ENCODE peak calls at places on chromosomes 6 and 20, in ten cellular contexts. One of them, this sample, is unnamed.

GRCh38 chr6:31559958-31560696 is 12.0 kb upstream of the LTA start:
- DNase-seq in GM18507: no peak
- DNase-seq in CD4-positive, CD25-positive, alpha-beta regulatory T cell: peak; percentile 32
- DNase-seq in HTR-8/SVneo: peak; percentile 90
- DNase-seq in anterior cingulate cortex: no peak
- DNase-seq in AG09309: no peak
- DNase-seq in activated CD4-positive, alpha-beta T cell treated with anti-CD3 and anti-CD28 coated beads, Interleukin-2, amount 50 U/mL, for 24 hours: no peak
- DNase-seq in sigmoid colon: peak; percentile 73
- DNase-seq in T-helper 1 cell: no peak
- DNase-seq in activated naive CD4-positive, alpha-beta T cell: no peak
- DNase-seq in this sample: peak; percentile 76

GRCh38 chr20:11986954-11987353 is 69.3 kb downstream of the BTBD3 start:
- DNase-seq in GM18507: no peak
- DNase-seq in CD4-positive, CD25-positive, alpha-beta regulatory T cell: no peak
- DNase-seq in HTR-8/SVneo: no peak
- DNase-seq in anterior cingulate cortex: no peak
- DNase-seq in AG09309: no peak
- DNase-seq in activated CD4-positive, alpha-beta T cell treated with anti-CD3 and anti-CD28 coated beads, Interleukin-2, amount 50 U/mL, for 24 hours: no peak
- DNase-seq in sigmoid colon: no peak
- DNase-seq in T-helper 1 cell: no peak
- DNase-seq in activated naive CD4-positive, alpha-beta T cell: no peak
- DNase-seq in this sample: no peak

GRCh38 chr20:60955687-60956086 is 296.4 kb upstream of the CDH4 start:
- DNase-seq in GM18507: no peak
- DNase-seq in CD4-positive, CD25-positive, alpha-beta regulatory T cell: no peak
- DNase-seq in HTR-8/SVneo: no peak
- DNase-seq in anterior cingulate cortex: no peak
- DNase-seq in AG09309: no peak
- DNase-seq in activated CD4-positive, alpha-beta T cell treated with anti-CD3 and anti-CD28 coated beads, Interleukin-2, amount 50 U/mL, for 24 hours: no peak
- DNase-seq in sigmoid colon: no peak
- DNase-seq in T-helper 1 cell: no peak
- DNase-seq in activated naive CD4-positive, alpha-beta T cell: no peak
- DNase-seq in this sample: no peak

GRCh38 chr20:49545572-49545971 is 22.4 kb downstream of the PTGIS start:
- DNase-seq in GM18507: no peak
- DNase-seq in CD4-positive, CD25-positive, alpha-beta regulatory T cell: no peak
- DNase-seq in HTR-8/SVneo: no peak
- DNase-seq in anterior cingulate cortex: no peak
- DNase-seq in AG09309: no peak
- DNase-seq in activated CD4-positive, alpha-beta T cell treated with anti-CD3 and anti-CD28 coated beads, Interleukin-2, amount 50 U/mL, for 24 hours: no peak
- DNase-seq in sigmoid colon: no peak
- DNase-seq in T-helper 1 cell: no peak
- DNase-seq in activated naive CD4-positive, alpha-beta T cell: no peak
- DNase-seq in this sample: no peak

GRCh38 chr6:166679566-166679965 is 52.5 kb upstream of the RPS6KA2 start:
- DNase-seq in GM18507: no peak
- DNase-seq in CD4-positive, CD25-positive, alpha-beta regulatory T cell: no peak
- DNase-seq in HTR-8/SVneo: no peak
- DNase-seq in anterior cingulate cortex: no peak
- DNase-seq in AG09309: no peak
- DNase-seq in activated CD4-positive, alpha-beta T cell treated with anti-CD3 and anti-CD28 coated beads, Interleukin-2, amount 50 U/mL, for 24 hours: no peak
- DNase-seq in sigmoid colon: no peak
- DNase-seq in T-helper 1 cell: no peak
- DNase-seq in activated naive CD4-positive, alpha-beta T cell: no peak
- DNase-seq in this sample: no peak

GRCh38 chr6:158803733-158804143 is 15.4 kb downstream of the EZR start:
- DNase-seq in GM18507: no peak
- DNase-seq in CD4-positive, CD25-positive, alpha-beta regulatory T cell: peak; percentile 49
- DNase-seq in HTR-8/SVneo: no peak
- DNase-seq in anterior cingulate cortex: no peak
- DNase-seq in AG09309: no peak
- DNase-seq in activated CD4-positive, alpha-beta T cell treated with anti-CD3 and anti-CD28 coated beads, Interleukin-2, amount 50 U/mL, for 24 hours: no peak
- DNase-seq in sigmoid colon: no peak
- DNase-seq in T-helper 1 cell: peak; percentile 53
- DNase-seq in activated naive CD4-positive, alpha-beta T cell: no peak
- DNase-seq in this sample: peak; percentile 64

GRCh38 chr6:79635179-79635578 is 4.0 kb downstream of the SH3BGRL2 start:
- DNase-seq in GM18507: no peak
- DNase-seq in CD4-positive, CD25-positive, alpha-beta regulatory T cell: no peak
- DNase-seq in HTR-8/SVneo: no peak
- DNase-seq in anterior cingulate cortex: no peak
- DNase-seq in AG09309: no peak
- DNase-seq in activated CD4-positive, alpha-beta T cell treated with anti-CD3 and anti-CD28 coated beads, Interleukin-2, amount 50 U/mL, for 24 hours: no peak
- DNase-seq in sigmoid colon: no peak
- DNase-seq in T-helper 1 cell: no peak
- DNase-seq in activated naive CD4-positive, alpha-beta T cell: no peak
- DNase-seq in this sample: peak; percentile 25

GRCh38 chr6:56962451-56962850 is 7.5 kb downstream of the BEND6 start:
- DNase-seq in GM18507: no peak
- DNase-seq in CD4-positive, CD25-positive, alpha-beta regulatory T cell: no peak
- DNase-seq in HTR-8/SVneo: no peak
- DNase-seq in anterior cingulate cortex: no peak
- DNase-seq in AG09309: no peak
- DNase-seq in activated CD4-positive, alpha-beta T cell treated with anti-CD3 and anti-CD28 coated beads, Interleukin-2, amount 50 U/mL, for 24 hours: no peak
- DNase-seq in sigmoid colon: no peak
- DNase-seq in T-helper 1 cell: no peak
- DNase-seq in activated naive CD4-positive, alpha-beta T cell: no peak
- DNase-seq in this sample: no peak

GRCh38 chr20:57159945-57160610 is 106.4 kb downstream of the BMP7 start:
- DNase-seq in GM18507: no peak
- DNase-seq in CD4-positive, CD25-positive, alpha-beta regulatory T cell: no peak
- DNase-seq in HTR-8/SVneo: no peak
- DNase-seq in anterior cingulate cortex: no peak
- DNase-seq in AG09309: no peak
- DNase-seq in activated CD4-positive, alpha-beta T cell treated with anti-CD3 and anti-CD28 coated beads, Interleukin-2, amount 50 U/mL, for 24 hours: no peak
- DNase-seq in sigmoid colon: peak; percentile 48
- DNase-seq in T-helper 1 cell: no peak
- DNase-seq in activated naive CD4-positive, alpha-beta T cell: no peak
- DNase-seq in this sample: no peak

GRCh38 chr6:14290448-14291388 is 173.1 kb downstream of the CD83 start:
- DNase-seq in GM18507: no peak
- DNase-seq in CD4-positive, CD25-positive, alpha-beta regulatory T cell: no peak
- DNase-seq in HTR-8/SVneo: no peak
- DNase-seq in anterior cingulate cortex: no peak
- DNase-seq in AG09309: no peak
- DNase-seq in activated CD4-positive, alpha-beta T cell treated with anti-CD3 and anti-CD28 coated beads, Interleukin-2, amount 50 U/mL, for 24 hours: no peak
- DNase-seq in sigmoid colon: no peak
- DNase-seq in T-helper 1 cell: no peak
- DNase-seq in activated naive CD4-positive, alpha-beta T cell: no peak
- DNase-seq in this sample: no peak

GRCh38 chr6:52328303-52328662 is 33.7 kb upstream of the PAQR8 start:
- DNase-seq in GM18507: no peak
- DNase-seq in CD4-positive, CD25-positive, alpha-beta regulatory T cell: no peak
- DNase-seq in HTR-8/SVneo: no peak
- DNase-seq in anterior cingulate cortex: no peak
- DNase-seq in AG09309: no peak
- DNase-seq in activated CD4-positive, alpha-beta T cell treated with anti-CD3 and anti-CD28 coated beads, Interleukin-2, amount 50 U/mL, for 24 hours: no peak
- DNase-seq in sigmoid colon: no peak
- DNase-seq in T-helper 1 cell: no peak
- DNase-seq in activated naive CD4-positive, alpha-beta T cell: no peak
- DNase-seq in this sample: no peak

GRCh38 chr6:149493697-149494334 is 9.0 kb upstream of the ZC3H12D start:
- DNase-seq in GM18507: no peak
- DNase-seq in CD4-positive, CD25-positive, alpha-beta regulatory T cell: no peak
- DNase-seq in HTR-8/SVneo: no peak
- DNase-seq in anterior cingulate cortex: no peak
- DNase-seq in AG09309: no peak
- DNase-seq in activated CD4-positive, alpha-beta T cell treated with anti-CD3 and anti-CD28 coated beads, Interleukin-2, amount 50 U/mL, for 24 hours: no peak
- DNase-seq in sigmoid colon: no peak
- DNase-seq in T-helper 1 cell: no peak
- DNase-seq in activated naive CD4-positive, alpha-beta T cell: no peak
- DNase-seq in this sample: no peak

GRCh38 chr20:46004813-46005505 is 3.7 kb upstream of the MMP9 start:
- DNase-seq in GM18507: no peak
- DNase-seq in CD4-positive, CD25-positive, alpha-beta regulatory T cell: no peak
- DNase-seq in HTR-8/SVneo: no peak
- DNase-seq in anterior cingulate cortex: no peak
- DNase-seq in AG09309: no peak
- DNase-seq in activated CD4-positive, alpha-beta T cell treated with anti-CD3 and anti-CD28 coated beads, Interleukin-2, amount 50 U/mL, for 24 hours: no peak
- DNase-seq in sigmoid colon: peak; percentile 77
- DNase-seq in T-helper 1 cell: no peak
- DNase-seq in activated naive CD4-positive, alpha-beta T cell: no peak
- DNase-seq in this sample: no peak

GRCh38 chr6:142262231-142262630 is 39.6 kb upstream of the ADGRG6 start:
- DNase-seq in GM18507: no peak
- DNase-seq in CD4-positive, CD25-positive, alpha-beta regulatory T cell: no peak
- DNase-seq in HTR-8/SVneo: no peak
- DNase-seq in anterior cingulate cortex: no peak
- DNase-seq in AG09309: no peak
- DNase-seq in activated CD4-positive, alpha-beta T cell treated with anti-CD3 and anti-CD28 coated beads, Interleukin-2, amount 50 U/mL, for 24 hours: no peak
- DNase-seq in sigmoid colon: no peak
- DNase-seq in T-helper 1 cell: no peak
- DNase-seq in activated naive CD4-positive, alpha-beta T cell: no peak
- DNase-seq in this sample: no peak

GRCh38 chr6:45555981-45556771 is 178.4 kb upstream of the SUPT3H start:
- DNase-seq in GM18507: no peak
- DNase-seq in CD4-positive, CD25-positive, alpha-beta regulatory T cell: no peak
- DNase-seq in HTR-8/SVneo: no peak
- DNase-seq in anterior cingulate cortex: no peak
- DNase-seq in AG09309: no peak
- DNase-seq in activated CD4-positive, alpha-beta T cell treated with anti-CD3 and anti-CD28 coated beads, Interleukin-2, amount 50 U/mL, for 24 hours: no peak
- DNase-seq in sigmoid colon: peak; percentile 73
- DNase-seq in T-helper 1 cell: no peak
- DNase-seq in activated naive CD4-positive, alpha-beta T cell: no peak
- DNase-seq in this sample: peak; percentile 73

GRCh38 chr6:134908906-134909516 is 40.9 kb downstream of the ALDH8A1 start:
- DNase-seq in GM18507: no peak
- DNase-seq in CD4-positive, CD25-positive, alpha-beta regulatory T cell: no peak
- DNase-seq in HTR-8/SVneo: peak; percentile 83
- DNase-seq in anterior cingulate cortex: peak; percentile 54
- DNase-seq in AG09309: peak; percentile 97
- DNase-seq in activated CD4-positive, alpha-beta T cell treated with anti-CD3 and anti-CD28 coated beads, Interleukin-2, amount 50 U/mL, for 24 hours: no peak
- DNase-seq in sigmoid colon: peak; percentile 91
- DNase-seq in T-helper 1 cell: no peak
- DNase-seq in activated naive CD4-positive, alpha-beta T cell: no peak
- DNase-seq in this sample: peak; percentile 96

GRCh38 chr6:42021847-42022754 is 28.2 kb upstream of the TAF8 start:
- DNase-seq in GM18507: no peak
- DNase-seq in CD4-positive, CD25-positive, alpha-beta regulatory T cell: peak; percentile 27
- DNase-seq in HTR-8/SVneo: no peak
- DNase-seq in anterior cingulate cortex: no peak
- DNase-seq in AG09309: no peak
- DNase-seq in activated CD4-positive, alpha-beta T cell treated with anti-CD3 and anti-CD28 coated beads, Interleukin-2, amount 50 U/mL, for 24 hours: peak; percentile 50
- DNase-seq in sigmoid colon: no peak
- DNase-seq in T-helper 1 cell: peak; percentile 50
- DNase-seq in activated naive CD4-positive, alpha-beta T cell: no peak
- DNase-seq in this sample: no peak

GRCh38 chr6:168148231-168148849 is 69.3 kb upstream of the FRMD1 start:
- DNase-seq in GM18507: no peak
- DNase-seq in CD4-positive, CD25-positive, alpha-beta regulatory T cell: no peak
- DNase-seq in HTR-8/SVneo: no peak
- DNase-seq in anterior cingulate cortex: no peak
- DNase-seq in AG09309: no peak
- DNase-seq in activated CD4-positive, alpha-beta T cell treated with anti-CD3 and anti-CD28 coated beads, Interleukin-2, amount 50 U/mL, for 24 hours: no peak
- DNase-seq in sigmoid colon: peak; percentile 15
- DNase-seq in T-helper 1 cell: no peak
- DNase-seq in activated naive CD4-positive, alpha-beta T cell: no peak
- DNase-seq in this sample: no peak

This sample was measured in choroid plexus epithelial cell.